ENCODE peak calls at places on chromosome 9, in five cellular contexts. Z is activated CD4-positive, alpha-beta T cell treated with anti-CD3 and anti-CD28 coated beads, Interleukin-2, amount 10 ng/mL, durations not matched to agents 7 days and 5 days; X is SK-MEL-5; E is stomach; N is NCI-H2081. Q is an unnamed sample.

GRCh38 chr9:130549093-130549735 is 30.2 kb upstream of the FUBP3 start:
- DNase-seq in Z (no peak), X (peak), E (no peak), N (peak), Q (peak)

GRCh38 chr9:135525241-135526088 is 4.2 kb downstream of the LCN1 start:
- DNase-seq in Z (no peak), X (no peak), E (peak), N (no peak), Q (no peak)

GRCh38 chr9:122203995-122204394 is 24.8 kb downstream of the LHX6 start:
- DNase-seq in Z (no peak), X (no peak), E (no peak), N (no peak), Q (no peak)

GRCh38 chr9:116643691-116644090 is 43.4 kb upstream of the TRIM32 start:
- DNase-seq in Z (no peak), X (no peak), E (no peak), N (no peak), Q (no peak)

GRCh38 chr9:127174386-127175318 is 52.2 kb upstream of the ANGPTL2 start:
- DNase-seq in Z (no peak), X (no peak), E (peak), N (no peak), Q (no peak)

GRCh38 chr9:73577867-73578266 is 426.2 kb downstream of the ANXA1 start:
- DNase-seq in Z (no peak), X (peak), E (no peak), N (no peak), Q (peak)

GRCh38 chr9:104088416-104088815 is 5.7 kb upstream of the SMC2 start:
- DNase-seq in Z (no peak), X (no peak), E (no peak), N (no peak), Q (no peak)

GRCh38 chr9:85702881-85703280 is 38.9 kb downstream of the AGTPBP1 start:
- DNase-seq in Z (no peak), X (no peak), E (no peak), N (no peak), Q (no peak)

GRCh38 chr9:127194881-127195713 is 69.5 kb upstream of the GARNL3 start:
- DNase-seq in Z (no peak), X (no peak), E (no peak), N (no peak), Q (no peak)

GRCh38 chr9:93133641-93134017 is 422 bp downstream of the NINJ1 start:
- DNase-seq in Z (peak), X (no peak), E (peak), N (peak), Q (peak)

GRCh38 chr9:72382405-72382804 is 17.4 kb upstream of the ZFAND5 start:
- DNase-seq in Z (no peak), X (no peak), E (no peak), N (no peak), Q (no peak)

GRCh38 chr9:85900504-85901201 is 40.3 kb upstream of the NAA35 start:
- DNase-seq in Z (peak), X (peak), E (no peak), N (no peak), Q (peak)

GRCh38 chr9:74573792-74574191 is 76.7 kb downstream of the RORB start:
- DNase-seq in Z (no peak), X (peak), E (no peak), N (no peak), Q (no peak)

GRCh38 chr9:133735894-133736293 is 2.3 kb downstream of the SARDH start:
- DNase-seq in Z (no peak), X (no peak), E (peak), N (no peak), Q (no peak)

GRCh38 chr9:98980291-98980690 is 36.6 kb downstream of the COL15A1 start:
- DNase-seq in Z (no peak), X (no peak), E (no peak), N (no peak), Q (no peak)

GRCh38 chr9:129823934-129824601 is at the start of gene TOR1A:
- DNase-seq in Z (peak), X (peak), E (peak), N (peak), Q (peak)

GRCh38 chr9:134288731-134289130 is 37.5 kb upstream of the RXRA start:
- DNase-seq in Z (no peak), X (no peak), E (no peak), N (no peak), Q (no peak)

GRCh38 chr9:35303567-35303966 is 141.8 kb downstream of the UNC13B start:
- DNase-seq in Z (no peak), X (no peak), E (no peak), N (no peak), Q (no peak)

GRCh38 chr9:12723409-12724028 is 30.3 kb downstream of the TYRP1 start:
- DNase-seq in Z (no peak), X (peak), E (no peak), N (peak), Q (no peak)

GRCh38 chr9:120612218-120612617 is 32.3 kb upstream of the CDK5RAP2 start:
- DNase-seq in Z (no peak), X (peak), E (no peak), N (no peak), Q (no peak)

GRCh38 chr9:93041108-93041802 is 17.2 kb upstream of the SUSD3 start:
- DNase-seq in Z (no peak), X (peak), E (no peak), N (no peak), Q (peak)

GRCh38 chr9:95923794-95924193 is 48.3 kb downstream of the ERCC6L2 start:
- DNase-seq in Z (no peak), X (no peak), E (no peak), N (no peak), Q (no peak)

GRCh38 chr9:135339378-135339973 is 140.1 kb upstream of the PPP1R26 start:
- DNase-seq in Z (no peak), X (no peak), E (no peak), N (no peak), Q (no peak)

GRCh38 chr9:132708769-132709168 is 38.5 kb downstream of the GTF3C4 start:
- DNase-seq in Z (no peak), X (no peak), E (no peak), N (no peak), Q (no peak)

GRCh38 chr9:94867281-94867841 is 140.9 kb downstream of the AOPEP start:
- DNase-seq in Z (no peak), X (no peak), E (peak), N (peak), Q (peak)